ENCODE peak calls at places on chromosomes 3 and 15, in nine cellular contexts. One of them, this sample, is unnamed. For H3K4me1, the result is how much of the 10 kb centered on the place peaks cover.

GRCh38 chr15:48719668-48720067 is 74.2 kb upstream of the FBN1 start:
- DNase-seq in spleen: no peak
- DNase-seq in breast epithelium: no peak
- DNase-seq in upper lobe of left lung: no peak
- DNase-seq in ovary: no peak
- DNase-seq in stomach: no peak
- DNase-seq in sigmoid colon: no peak
- DNase-seq in heart left ventricle: no peak
- DNase-seq in K562: no peak
- DNase-seq in this sample: no peak

GRCh38 chr3:39171860-39172259 is 18.5 kb upstream of the CSRNP1 start:
- DNase-seq in spleen: no peak
- DNase-seq in breast epithelium: no peak
- DNase-seq in upper lobe of left lung: no peak
- DNase-seq in ovary: no peak
- DNase-seq in stomach: no peak
- DNase-seq in sigmoid colon: no peak
- DNase-seq in heart left ventricle: no peak
- DNase-seq in K562: no peak
- DNase-seq in this sample: no peak

GRCh38 chr3:37308247-37308646 is 133.9 kb upstream of the LRRFIP2 start:
- DNase-seq in spleen: no peak
- DNase-seq in breast epithelium: no peak
- DNase-seq in upper lobe of left lung: no peak
- DNase-seq in ovary: no peak
- DNase-seq in stomach: no peak
- DNase-seq in sigmoid colon: no peak
- DNase-seq in heart left ventricle: no peak
- DNase-seq in K562: no peak
- DNase-seq in this sample: no peak

GRCh38 chr3:24135280-24135679 is 190.2 kb downstream of the NR1D2 start:
- DNase-seq in spleen: no peak
- DNase-seq in breast epithelium: peak
- DNase-seq in upper lobe of left lung: no peak
- DNase-seq in ovary: no peak
- DNase-seq in stomach: no peak
- DNase-seq in sigmoid colon: no peak
- DNase-seq in heart left ventricle: no peak
- DNase-seq in K562: no peak
- DNase-seq in this sample: no peak

GRCh38 chr3:36991923-36992805 is 767 bp downstream of the EPM2AIP1 start:
- DNase-seq in spleen: no peak
- DNase-seq in breast epithelium: no peak
- DNase-seq in upper lobe of left lung: peak
- DNase-seq in ovary: no peak
- DNase-seq in stomach: no peak
- DNase-seq in sigmoid colon: peak
- DNase-seq in heart left ventricle: no peak
- DNase-seq in K562: peak
- DNase-seq in this sample: peak

GRCh38 chr3:15557511-15557946 is 36.0 kb upstream of the COLQ start:
- DNase-seq in spleen: no peak
- DNase-seq in breast epithelium: peak
- DNase-seq in upper lobe of left lung: peak
- DNase-seq in ovary: no peak
- DNase-seq in stomach: peak
- DNase-seq in sigmoid colon: no peak
- DNase-seq in heart left ventricle: no peak
- DNase-seq in K562: peak
- DNase-seq in this sample: peak

GRCh38 chr3:14424711-14425573 is 22.5 kb downstream of the SLC6A6 start:
- DNase-seq in spleen: no peak
- DNase-seq in breast epithelium: no peak
- DNase-seq in upper lobe of left lung: peak
- DNase-seq in ovary: no peak
- DNase-seq in stomach: no peak
- DNase-seq in sigmoid colon: no peak
- DNase-seq in heart left ventricle: peak
- DNase-seq in K562: no peak
- DNase-seq in this sample: no peak

GRCh38 chr3:21672303-21672702 is 78.7 kb downstream of the ZNF385D start:
- DNase-seq in spleen: no peak
- DNase-seq in breast epithelium: no peak
- DNase-seq in upper lobe of left lung: no peak
- DNase-seq in ovary: no peak
- DNase-seq in stomach: no peak
- DNase-seq in sigmoid colon: no peak
- DNase-seq in heart left ventricle: no peak
- DNase-seq in K562: no peak
- DNase-seq in this sample: peak

GRCh38 chr3:4930501-4930900 is 48.7 kb upstream of the BHLHE40 start:
- DNase-seq in spleen: no peak
- DNase-seq in breast epithelium: no peak
- DNase-seq in upper lobe of left lung: no peak
- DNase-seq in ovary: no peak
- DNase-seq in stomach: no peak
- DNase-seq in sigmoid colon: no peak
- DNase-seq in heart left ventricle: no peak
- DNase-seq in K562: no peak
- DNase-seq in this sample: no peak

GRCh38 chr15:35289029-35289617 is 204.0 kb upstream of the NANOGP8 start:
- DNase-seq in spleen: no peak
- DNase-seq in breast epithelium: no peak
- DNase-seq in upper lobe of left lung: no peak
- DNase-seq in ovary: no peak
- DNase-seq in stomach: no peak
- DNase-seq in sigmoid colon: no peak
- DNase-seq in heart left ventricle: no peak
- DNase-seq in K562: peak
- DNase-seq in this sample: peak

GRCh38 chr3:172595648-172596393 is 72.6 kb upstream of the TNFSF10 start:
- DNase-seq in spleen: no peak
- DNase-seq in breast epithelium: no peak
- DNase-seq in upper lobe of left lung: peak
- DNase-seq in ovary: no peak
- DNase-seq in stomach: peak
- DNase-seq in sigmoid colon: no peak
- DNase-seq in heart left ventricle: no peak
- DNase-seq in K562: peak
- DNase-seq in this sample: peak

GRCh38 chr3:26721047-26721446 is 98.5 kb downstream of the LRRC3B start:
- DNase-seq in spleen: no peak
- DNase-seq in breast epithelium: no peak
- DNase-seq in upper lobe of left lung: no peak
- DNase-seq in ovary: no peak
- DNase-seq in stomach: no peak
- DNase-seq in sigmoid colon: no peak
- DNase-seq in heart left ventricle: no peak
- DNase-seq in K562: no peak
- DNase-seq in this sample: no peak
- H3K4me1 ChIP-seq in spleen: under half
- H3K4me1 ChIP-seq in breast epithelium: under half
- H3K4me1 ChIP-seq in upper lobe of left lung: under half
- H3K4me1 ChIP-seq in ovary: under half
- H3K4me1 ChIP-seq in stomach: under half
- H3K4me1 ChIP-seq in sigmoid colon: under half
- H3K4me1 ChIP-seq in heart left ventricle: under half
- H3K4me1 ChIP-seq in K562: under half
- H3K4me1 ChIP-seq in this sample: under half

GRCh38 chr15:40999190-40999589 is 45.9 kb downstream of the CHAC1 start:
- DNase-seq in spleen: no peak
- DNase-seq in breast epithelium: no peak
- DNase-seq in upper lobe of left lung: no peak
- DNase-seq in ovary: no peak
- DNase-seq in stomach: no peak
- DNase-seq in sigmoid colon: no peak
- DNase-seq in heart left ventricle: no peak
- DNase-seq in K562: no peak
- DNase-seq in this sample: no peak
- TF ChIP-seq POLR2A in spleen: no peak
- TF ChIP-seq POLR2A in breast epithelium: no peak
- TF ChIP-seq POLR2A in upper lobe of left lung: no peak
- TF ChIP-seq POLR2A in ovary: no peak
- TF ChIP-seq POLR2A in stomach: no peak
- TF ChIP-seq POLR2A in sigmoid colon: no peak
- TF ChIP-seq POLR2A in heart left ventricle: no peak
- TF ChIP-seq POLR2A in K562: no peak
- TF ChIP-seq POLR2A in this sample: no peak

DNA sequence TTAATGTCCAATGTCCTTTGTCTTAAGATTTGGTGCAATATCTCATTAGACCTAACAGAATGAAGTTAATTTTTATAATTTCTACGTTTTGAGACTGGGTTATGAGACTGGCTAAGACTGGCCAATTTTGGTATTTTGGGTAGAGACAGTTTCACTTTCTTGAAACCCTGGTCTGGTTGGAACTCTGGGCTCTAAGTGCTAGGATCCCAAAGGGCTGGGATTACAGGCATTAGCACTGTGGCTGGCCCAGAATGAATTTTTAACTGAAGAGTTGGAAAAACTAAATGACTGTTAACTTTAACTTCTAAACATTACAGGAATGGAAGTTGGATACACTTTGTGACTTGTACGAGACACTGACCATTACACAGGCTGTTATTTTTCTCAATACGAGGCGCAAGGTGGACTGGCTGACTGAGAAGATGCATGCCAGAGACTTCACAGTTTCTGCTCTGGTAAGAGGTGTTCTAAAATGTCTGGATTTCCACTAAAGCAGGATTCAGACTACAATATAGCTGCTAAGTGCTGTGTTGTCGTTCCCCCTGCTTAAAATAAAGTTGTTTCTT is 3.5 kb downstream of the EIF4A2 start:
- DNase-seq in spleen: no peak
- DNase-seq in breast epithelium: no peak
- DNase-seq in upper lobe of left lung: no peak
- DNase-seq in ovary: no peak
- DNase-seq in stomach: no peak
- DNase-seq in sigmoid colon: no peak
- DNase-seq in heart left ventricle: no peak
- DNase-seq in K562: no peak
- DNase-seq in this sample: no peak
- H3K4me1 ChIP-seq in spleen: half or more
- H3K4me1 ChIP-seq in breast epithelium: under half
- H3K4me1 ChIP-seq in upper lobe of left lung: under half
- H3K4me1 ChIP-seq in ovary: under half
- H3K4me1 ChIP-seq in stomach: half or more
- H3K4me1 ChIP-seq in sigmoid colon: under half
- H3K4me1 ChIP-seq in heart left ventricle: half or more
- H3K4me1 ChIP-seq in K562: under half
- H3K4me1 ChIP-seq in this sample: under half

DNA sequence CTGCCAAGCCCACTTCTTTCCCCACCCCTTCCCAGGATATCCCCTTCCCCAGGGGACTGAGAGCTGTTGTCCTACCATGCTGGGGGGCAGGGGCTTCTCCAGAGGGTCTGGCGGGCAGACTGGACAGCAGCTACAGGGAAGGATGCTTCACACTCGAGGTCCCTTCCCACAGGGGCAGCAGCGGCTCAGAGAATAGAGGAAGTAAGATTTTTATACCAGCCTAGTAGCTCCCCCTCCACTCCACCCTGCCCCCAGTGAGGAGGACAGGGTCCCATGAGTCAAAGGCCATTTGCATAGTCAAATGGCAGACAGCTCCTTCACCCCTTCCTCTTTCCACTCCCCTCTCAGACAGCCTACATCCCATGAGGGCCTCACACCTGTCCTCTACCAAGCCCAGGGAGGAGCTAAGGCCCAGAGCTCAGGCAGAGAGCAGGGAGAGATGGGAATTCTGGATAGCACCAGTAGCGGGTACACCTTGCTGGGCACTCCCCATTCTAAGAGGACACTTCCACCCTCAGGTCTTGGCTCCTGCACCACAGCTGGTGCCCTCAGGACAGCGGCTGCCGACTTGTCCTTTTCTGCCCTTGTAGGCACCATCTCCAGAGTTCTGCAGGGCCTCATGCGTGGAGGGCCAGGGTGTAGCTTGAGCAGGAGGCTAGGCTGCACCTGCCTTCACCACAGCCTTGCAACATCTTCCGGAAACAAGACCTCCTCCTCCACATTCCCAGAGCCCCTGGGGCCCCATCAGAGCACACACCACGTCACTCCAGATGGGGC is at the start of gene TLR9:
- DNase-seq in spleen: peak
- DNase-seq in breast epithelium: no peak
- DNase-seq in upper lobe of left lung: peak
- DNase-seq in ovary: no peak
- DNase-seq in stomach: no peak
- DNase-seq in sigmoid colon: no peak
- DNase-seq in heart left ventricle: no peak
- DNase-seq in K562: no peak
- DNase-seq in this sample: no peak
- TF ChIP-seq POLR2A in spleen: no peak
- TF ChIP-seq POLR2A in breast epithelium: no peak
- TF ChIP-seq POLR2A in upper lobe of left lung: no peak
- TF ChIP-seq POLR2A in ovary: no peak
- TF ChIP-seq POLR2A in stomach: no peak
- TF ChIP-seq POLR2A in sigmoid colon: no peak
- TF ChIP-seq POLR2A in heart left ventricle: no peak
- TF ChIP-seq POLR2A in K562: no peak
- TF ChIP-seq POLR2A in this sample: no peak

This sample was measured in uterus.